ENCODE peak calls at places on chromosomes 13 and 19, in eight cellular contexts. One of them, this sample, is unnamed.

GRCh38 chr19:55383789-55384575 is at the start of gene TMEM238:
- DNase-seq in left ventricle myocardium inferior: peak
- DNase-seq in EH: peak
- DNase-seq in amniotic epithelial cell: peak
- DNase-seq in stomach: peak
- DNase-seq in amniotic stem cell: peak
- DNase-seq in iris pigment epithelial cell: peak
- DNase-seq in left lung: peak
- DNase-seq in this sample: peak

GRCh38 chr19:20482721-20483120 is 82.9 kb downstream of the ZNF737 start:
- DNase-seq in amniotic epithelial cell: no peak
- DNase-seq in EH: no peak
- DNase-seq in left ventricle myocardium inferior: no peak
- DNase-seq in stomach: no peak
- DNase-seq in amniotic stem cell: no peak
- DNase-seq in left lung: no peak
- DNase-seq in iris pigment epithelial cell: no peak
- DNase-seq in this sample: no peak

GRCh38 chr19:30696514-30696913 is 324.3 kb downstream of the ZNF536 start:
- DNase-seq in amniotic epithelial cell: no peak
- DNase-seq in stomach: no peak
- DNase-seq in iris pigment epithelial cell: peak
- DNase-seq in EH: peak
- DNase-seq in left ventricle myocardium inferior: no peak
- DNase-seq in amniotic stem cell: no peak
- DNase-seq in left lung: no peak
- DNase-seq in this sample: no peak

GRCh38 chr13:53439439-53440225 is 411.0 kb downstream of the OLFM4 start:
- DNase-seq in stomach: no peak
- DNase-seq in left ventricle myocardium inferior: no peak
- DNase-seq in amniotic epithelial cell: no peak
- DNase-seq in EH: no peak
- DNase-seq in left lung: no peak
- DNase-seq in amniotic stem cell: no peak
- DNase-seq in iris pigment epithelial cell: no peak
- DNase-seq in this sample: no peak

GRCh38 chr19:54266133-54266532 is 9.1 kb upstream of the LILRB5 start:
- DNase-seq in left ventricle myocardium inferior: peak
- DNase-seq in amniotic epithelial cell: peak
- DNase-seq in left lung: peak
- DNase-seq in stomach: peak
- DNase-seq in EH: peak
- DNase-seq in amniotic stem cell: no peak
- DNase-seq in iris pigment epithelial cell: peak
- DNase-seq in this sample: peak

GRCh38 chr19:35641515-35642151 is at the start of gene ETV2:
- DNase-seq in amniotic stem cell: no peak
- DNase-seq in stomach: peak
- DNase-seq in EH: peak
- DNase-seq in amniotic epithelial cell: peak
- DNase-seq in left ventricle myocardium inferior: no peak
- DNase-seq in left lung: no peak
- DNase-seq in iris pigment epithelial cell: peak
- DNase-seq in this sample: peak

GRCh38 chr13:62387642-62388041 is 972.0 kb upstream of the PCDH20 start:
- DNase-seq in amniotic stem cell: no peak
- DNase-seq in amniotic epithelial cell: peak
- DNase-seq in iris pigment epithelial cell: peak
- DNase-seq in EH: no peak
- DNase-seq in left lung: no peak
- DNase-seq in stomach: no peak
- DNase-seq in left ventricle myocardium inferior: no peak
- DNase-seq in this sample: no peak

GRCh38 chr19:40229484-40229883 is 3.0 kb upstream of the CCNP start:
- DNase-seq in amniotic stem cell: no peak
- DNase-seq in left lung: no peak
- DNase-seq in amniotic epithelial cell: no peak
- DNase-seq in stomach: no peak
- DNase-seq in EH: peak
- DNase-seq in left ventricle myocardium inferior: no peak
- DNase-seq in iris pigment epithelial cell: peak
- DNase-seq in this sample: no peak

GRCh38 chr19:42555317-42555716 is 27.0 kb upstream of the CEACAM1 start:
- DNase-seq in iris pigment epithelial cell: no peak
- DNase-seq in left ventricle myocardium inferior: no peak
- DNase-seq in stomach: no peak
- DNase-seq in EH: no peak
- DNase-seq in amniotic stem cell: no peak
- DNase-seq in amniotic epithelial cell: no peak
- DNase-seq in left lung: peak
- DNase-seq in this sample: no peak

GRCh38 chr19:18649371-18650047 is 12.7 kb downstream of the KLHL26 start:
- DNase-seq in amniotic epithelial cell: no peak
- DNase-seq in left ventricle myocardium inferior: peak
- DNase-seq in EH: peak
- DNase-seq in left lung: no peak
- DNase-seq in stomach: no peak
- DNase-seq in amniotic stem cell: no peak
- DNase-seq in iris pigment epithelial cell: peak
- DNase-seq in this sample: peak

GRCh38 chr13:24505256-24505655 is 7.3 kb downstream of the PARP4 start:
- DNase-seq in left ventricle myocardium inferior: no peak
- DNase-seq in iris pigment epithelial cell: peak
- DNase-seq in stomach: no peak
- DNase-seq in amniotic epithelial cell: peak
- DNase-seq in EH: no peak
- DNase-seq in amniotic stem cell: no peak
- DNase-seq in left lung: no peak
- DNase-seq in this sample: no peak

GRCh38 chr19:17654993-17655392 is 33.2 kb downstream of the UNC13A start:
- DNase-seq in iris pigment epithelial cell: no peak
- DNase-seq in EH: no peak
- DNase-seq in left ventricle myocardium inferior: no peak
- DNase-seq in amniotic stem cell: no peak
- DNase-seq in left lung: no peak
- DNase-seq in amniotic epithelial cell: no peak
- DNase-seq in stomach: no peak
- DNase-seq in this sample: no peak

GRCh38 chr19:28488006-28488405 is 724.9 kb downstream of the UQCRFS1 start:
- DNase-seq in amniotic stem cell: no peak
- DNase-seq in stomach: no peak
- DNase-seq in left lung: no peak
- DNase-seq in left ventricle myocardium inferior: no peak
- DNase-seq in amniotic epithelial cell: no peak
- DNase-seq in EH: no peak
- DNase-seq in iris pigment epithelial cell: no peak
- DNase-seq in this sample: no peak

GRCh38 chr19:45440259-45440638 is 16.5 kb upstream of the ERCC1 start:
- DNase-seq in left lung: no peak
- DNase-seq in left ventricle myocardium inferior: no peak
- DNase-seq in EH: no peak
- DNase-seq in iris pigment epithelial cell: no peak
- DNase-seq in amniotic stem cell: no peak
- DNase-seq in amniotic epithelial cell: no peak
- DNase-seq in stomach: no peak
- DNase-seq in this sample: peak

GRCh38 chr19:55272142-55272541 is 7.8 kb downstream of the HSPBP1 start:
- DNase-seq in iris pigment epithelial cell: no peak
- DNase-seq in EH: no peak
- DNase-seq in left ventricle myocardium inferior: no peak
- DNase-seq in left lung: no peak
- DNase-seq in amniotic epithelial cell: no peak
- DNase-seq in amniotic stem cell: no peak
- DNase-seq in stomach: no peak
- DNase-seq in this sample: no peak

GRCh38 chr19:38731654-38732301 is 12.5 kb downstream of the CAPN12 start:
- DNase-seq in stomach: peak
- DNase-seq in left lung: peak
- DNase-seq in EH: no peak
- DNase-seq in left ventricle myocardium inferior: no peak
- DNase-seq in amniotic epithelial cell: no peak
- DNase-seq in amniotic stem cell: no peak
- DNase-seq in iris pigment epithelial cell: no peak
- DNase-seq in this sample: no peak

GRCh38 chr19:17103177-17103576 is 27.6 kb downstream of the MYO9B start:
- DNase-seq in left ventricle myocardium inferior: no peak
- DNase-seq in stomach: peak
- DNase-seq in amniotic stem cell: no peak
- DNase-seq in EH: peak
- DNase-seq in left lung: no peak
- DNase-seq in amniotic epithelial cell: peak
- DNase-seq in iris pigment epithelial cell: peak
- DNase-seq in this sample: no peak

GRCh38 chr19:13526552-13526951 is 20.3 kb upstream of the CACNA1A start:
- DNase-seq in amniotic epithelial cell: no peak
- DNase-seq in left ventricle myocardium inferior: no peak
- DNase-seq in stomach: no peak
- DNase-seq in left lung: no peak
- DNase-seq in amniotic stem cell: no peak
- DNase-seq in EH: peak
- DNase-seq in iris pigment epithelial cell: peak
- DNase-seq in this sample: no peak

GRCh38 chr19:37930416-37930815 is 23.4 kb downstream of the SIPA1L3 start:
- DNase-seq in iris pigment epithelial cell: peak
- DNase-seq in amniotic stem cell: no peak
- DNase-seq in EH: peak
- DNase-seq in left ventricle myocardium inferior: no peak
- DNase-seq in left lung: peak
- DNase-seq in stomach: peak
- DNase-seq in amniotic epithelial cell: peak
- DNase-seq in this sample: no peak

GRCh38 chr13:29402168-29402621 is 193.3 kb downstream of the SLC7A1 start:
- DNase-seq in left lung: no peak
- DNase-seq in amniotic stem cell: no peak
- DNase-seq in iris pigment epithelial cell: peak
- DNase-seq in stomach: no peak
- DNase-seq in EH: peak
- DNase-seq in left ventricle myocardium inferior: no peak
- DNase-seq in amniotic epithelial cell: peak
- DNase-seq in this sample: no peak